ENCODE peak calls at places on chromosomes 2 and 18, in six cellular contexts. S is kidney epithelial cell, G is transverse colon, H is brain microvascular endothelial cell, X is uterus, L is testis. R is an unnamed sample.

GRCh38 chr18:616380-616995 is 19.7 kb downstream of the CLUL1 start:
- DNase-seq in G (no peak), X (no peak), L (no peak), S (no peak), H (no peak), R (no peak)

GRCh38 chr18:48949051-48949605 is 1.6 kb downstream of the SMAD7 start:
- DNase-seq in X (no peak), L (peak), G (peak), S (no peak), H (no peak), R (no peak)

GRCh38 chr2:16281451-16282330 is 341.3 kb downstream of the MYCN start:
- DNase-seq in S (no peak), X (no peak), G (no peak), L (peak), H (no peak), R (no peak)

GRCh38 chr2:112142525-112143078 is 4.4 kb downstream of the FBLN7 start:
- DNase-seq in L (no peak), H (no peak), X (no peak), S (no peak), G (no peak), R (no peak)

GRCh38 chr2:134917219-134917957 is 1.2 kb upstream of the CCNT2 start:
- DNase-seq in L (peak), X (peak), H (no peak), S (no peak), G (peak), R (no peak)

GRCh38 chr2:132669854-132670103 is 226 bp downstream of the LYPD1 start:
- DNase-seq in H (no peak), S (no peak), G (no peak), X (no peak), L (no peak), R (peak)

GRCh38 chr2:119678021-119678656 is 862 bp upstream of the TMEM177 start:
- DNase-seq in X (no peak), L (no peak), H (no peak), S (no peak), G (peak), R (no peak)

GRCh38 chr2:132617989-132618388 is 52.0 kb downstream of the LYPD1 start:
- DNase-seq in S (no peak), L (no peak), H (no peak), G (no peak), X (no peak), R (no peak)

GRCh38 chr18:78809845-78810244 is 169.8 kb upstream of the SALL3 start:
- DNase-seq in L (no peak), X (no peak), G (no peak), S (no peak), H (no peak), R (no peak)

GRCh38 chr2:68939962-68940361 is 12.7 kb downstream of the GKN2 start:
- DNase-seq in G (no peak), H (no peak), S (no peak), L (no peak), X (no peak), R (no peak)

GRCh38 chr2:68940369-68940768 is 12.3 kb downstream of the GKN2 start:
- DNase-seq in S (no peak), H (no peak), X (no peak), L (no peak), G (no peak), R (no peak)

GRCh38 chr2:68942827-68943226 is 9.9 kb downstream of the GKN2 start:
- DNase-seq in H (no peak), L (no peak), G (no peak), S (no peak), X (no peak), R (no peak)

GRCh38 chr2:68946117-68946516 is 6.6 kb downstream of the GKN2 start:
- DNase-seq in X (no peak), L (no peak), G (no peak), H (no peak), S (no peak), R (no peak)

GRCh38 chr2:68943581-68944568 is 8.8 kb downstream of the GKN2 start:
- DNase-seq in H (peak), L (peak), S (no peak), X (peak), G (peak), R (peak)
- TF ChIP-seq CTCF in H (peak), L (peak), S (peak), X (peak), G (peak), R (peak)

GRCh38 chr18:34956663-34957062 is 84.5 kb upstream of the MAPRE2 start:
- DNase-seq in X (no peak), S (no peak), G (no peak), L (no peak), H (no peak), R (no peak)

GRCh38 chr18:34957119-34957863 is 83.9 kb upstream of the MAPRE2 start:
- DNase-seq in X (no peak), S (no peak), H (peak), L (no peak), G (no peak), R (no peak)

GRCh38 chr18:34959989-34960388 is 81.2 kb upstream of the MAPRE2 start:
- DNase-seq in H (no peak), L (no peak), G (no peak), X (no peak), S (no peak), R (no peak)

GRCh38 chr18:34959211-34959829 is 81.9 kb upstream of the MAPRE2 start:
- DNase-seq in X (no peak), G (no peak), L (no peak), S (no peak), H (no peak), R (no peak)

GRCh38 chr18:34957864-34958259 is 83.4 kb upstream of the MAPRE2 start:
- DNase-seq in X (no peak), L (no peak), H (no peak), S (no peak), G (no peak), R (no peak)
- TF ChIP-seq CTCF in X (no peak), L (no peak), H (no peak), S (no peak), G (no peak), R (no peak)

DNA sequence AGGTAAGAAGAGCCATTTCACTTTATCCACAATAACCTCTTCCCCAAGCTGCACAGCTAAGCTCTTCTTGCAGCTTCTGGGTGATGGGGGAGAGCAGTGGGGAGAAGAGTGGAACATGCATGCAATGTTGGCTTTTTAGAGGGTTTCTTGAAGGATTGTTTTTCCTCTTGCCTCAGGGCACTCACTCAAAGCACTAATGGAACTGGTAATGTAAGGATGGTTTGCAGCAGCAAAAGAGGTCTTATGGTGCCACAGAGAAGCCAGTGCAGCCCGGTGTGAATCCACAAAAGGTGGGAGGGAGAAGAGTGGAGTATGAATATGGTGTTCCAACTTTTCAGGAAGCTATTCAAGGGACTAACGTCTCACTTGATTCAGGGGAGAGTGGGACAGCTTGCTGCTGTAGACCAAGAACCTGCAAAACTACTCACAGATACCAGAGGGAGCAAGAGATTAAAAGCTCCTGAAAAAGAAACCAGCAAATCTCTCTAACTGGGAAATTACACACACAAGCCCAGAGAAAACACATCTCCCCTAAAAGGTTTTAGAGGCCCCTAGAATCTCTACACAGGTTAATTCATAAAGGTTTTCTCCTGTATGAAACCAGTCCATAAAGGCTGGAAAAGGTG is 116.4 kb downstream of the CHN1 start:
- DNase-seq in H (peak), X (no peak), S (no peak), G (no peak), L (no peak), R (no peak)
- TF ChIP-seq CTCF in H (peak), X (no peak), S (no peak), G (no peak), L (no peak), R (peak)

DNA sequence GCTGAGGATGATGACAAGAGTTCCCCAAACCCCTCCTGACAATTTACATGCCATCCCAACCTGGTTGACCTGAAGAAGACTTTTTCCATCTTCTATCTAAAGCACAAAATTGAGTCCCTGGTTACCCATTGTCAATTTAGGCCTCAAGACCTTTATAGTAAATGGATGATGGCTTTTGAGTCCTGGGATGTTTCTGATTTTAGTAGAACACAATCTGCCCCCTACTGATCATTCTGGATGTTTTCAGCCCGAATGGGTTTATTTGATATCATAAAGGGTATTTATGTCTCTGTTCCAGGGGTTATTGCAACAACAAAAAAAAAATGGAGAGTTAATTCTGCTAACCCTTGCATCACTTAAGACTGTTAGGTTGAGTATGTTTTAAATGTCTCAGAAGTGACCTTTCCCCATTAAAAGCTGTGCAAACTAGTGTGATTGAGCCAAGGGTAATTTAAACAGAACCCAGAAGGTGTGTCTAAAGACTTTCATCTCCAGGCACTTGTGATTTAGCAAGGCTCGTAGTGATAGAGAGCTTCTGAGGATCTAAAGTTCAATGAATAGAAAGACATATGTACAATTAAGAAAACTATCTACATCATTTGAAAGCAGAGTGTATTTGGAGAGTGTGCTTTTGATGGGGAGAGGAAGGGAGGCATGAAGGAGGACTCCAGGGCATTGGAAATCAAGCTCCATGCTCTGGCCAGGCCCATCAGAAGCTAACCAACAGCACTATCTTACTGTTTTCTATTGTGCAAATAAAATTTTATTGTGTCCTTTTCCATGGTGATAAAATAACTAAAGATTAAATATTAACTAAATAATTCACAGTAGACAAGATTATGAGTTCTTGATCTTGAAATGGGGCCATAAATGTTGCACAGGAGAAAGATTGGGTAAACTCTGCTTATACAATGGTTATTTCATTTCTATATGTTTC is 96.6 kb upstream of the NOSTRIN start:
- DNase-seq in G (peak), H (no peak), X (no peak), S (no peak), L (no peak), R (no peak)
- TF ChIP-seq CTCF in G (peak), H (peak), X (no peak), S (peak), L (no peak), R (peak)

GRCh38 chr2:151632993-151633592 is 101.2 kb downstream of the NEB start:
- DNase-seq in S (no peak), X (no peak), H (no peak), G (no peak), L (no peak), R (peak)
- TF ChIP-seq CTCF in S (no peak), X (no peak), H (no peak), G (no peak), L (peak), R (peak)